ENCODE peak calls at places on chromosomes 2 and 18, in seven cellular contexts. Y is CD4-positive, alpha-beta T cell; V is activated CD4-positive, alpha-beta T cell treated with anti-CD3 and anti-CD28 coated beads, Interleukin-2, amount 50 U/mL, for 1 hour; C is NCI-H1092 treated with DMSO at 0.1 percent for 48 hours; K is MCF 10A; X is SW480; N is left cardiac atrium. A is an unnamed sample.

GRCh38 chr2:2649109-2650072 is 318.3 kb upstream of the MYT1L start:
- DNase-seq in X (no peak), K (no peak), Y (no peak), C (no peak), V (no peak), N (no peak), A (no peak)

GRCh38 chr2:46954951-46955571 is 39.5 kb upstream of the MCFD2 start:
- DNase-seq in V (no peak), C (no peak), K (peak; percentile 57), N (peak; percentile 79), X (peak; percentile 90), Y (no peak), A (no peak)

GRCh38 chr2:155203187-155203586 is 504.7 kb downstream of the KCNJ3 start:
- DNase-seq in Y (no peak), X (no peak), C (no peak), V (no peak), K (no peak), N (no peak), A (peak; percentile 68)

GRCh38 chr2:231663458-231664290 is 44.7 kb upstream of the PTMA start:
- DNase-seq in C (no peak), X (no peak), Y (no peak), K (no peak), N (no peak), V (no peak), A (no peak)

GRCh38 chr18:63236417-63236816 is 83.2 kb downstream of the BCL2 start:
- DNase-seq in X (no peak), V (no peak), C (no peak), N (peak; percentile 28), Y (no peak), K (no peak), A (no peak)

GRCh38 chr2:159939946-159940345 is 122.5 kb downstream of the PLA2R1 start:
- DNase-seq in X (peak; percentile 36), C (peak; percentile 42), K (peak; percentile 32), N (no peak), V (no peak), Y (no peak), A (peak; percentile 73)

GRCh38 chr2:165961818-165962217 is 8.2 kb upstream of the TTC21B start:
- DNase-seq in V (no peak), N (no peak), K (no peak), C (no peak), X (no peak), Y (no peak), A (no peak)

GRCh38 chr2:128734521-128735295 is 416.0 kb upstream of the HS6ST1 start:
- DNase-seq in N (no peak), V (no peak), C (no peak), X (no peak), K (no peak), Y (no peak), A (no peak)

GRCh38 chr2:144320491-144320890 is 199.4 kb downstream of the ZEB2 start:
- DNase-seq in C (no peak), N (no peak), X (no peak), Y (peak; percentile 47), K (peak; percentile 69), V (peak; percentile 41), A (no peak)

GRCh38 chr2:156727867-156728266 is 291.7 kb downstream of the GPD2 start:
- DNase-seq in C (no peak), K (no peak), X (no peak), V (no peak), Y (no peak), N (no peak), A (no peak)